ENCODE peak calls at places on chromosomes 6 and 20, in nine cellular contexts. One of them, this sample, is unnamed.

GRCh38 chr20:50561379-50562078 is 51.3 kb downstream of the PTPN1 start:
- DNase-seq in A549: peak; percentile 75
- DNase-seq in transverse colon: no peak
- DNase-seq in ovary: no peak
- DNase-seq in sigmoid colon: peak; percentile 85
- DNase-seq in GM12878: no peak
- DNase-seq in stomach: no peak
- DNase-seq in esophagus muscularis mucosa: no peak
- DNase-seq in suprapubic skin: no peak
- DNase-seq in this sample: no peak

GRCh38 chr6:37048851-37049734 is 43.6 kb downstream of the FGD2 start:
- DNase-seq in A549: no peak
- DNase-seq in transverse colon: peak; percentile 69
- DNase-seq in ovary: peak; percentile 69
- DNase-seq in sigmoid colon: peak; percentile 73
- DNase-seq in GM12878: peak; percentile 53
- DNase-seq in stomach: peak; percentile 45
- DNase-seq in esophagus muscularis mucosa: no peak
- DNase-seq in suprapubic skin: peak; percentile 68
- DNase-seq in this sample: no peak

GRCh38 chr20:62212309-62212708 is 7.8 kb downstream of the HRH3 start:
- DNase-seq in A549: no peak
- DNase-seq in transverse colon: no peak
- DNase-seq in ovary: no peak
- DNase-seq in sigmoid colon: no peak
- DNase-seq in GM12878: no peak
- DNase-seq in stomach: no peak
- DNase-seq in esophagus muscularis mucosa: no peak
- DNase-seq in suprapubic skin: no peak
- DNase-seq in this sample: no peak

GRCh38 chr6:14770572-14770971 is 475.3 kb upstream of the JARID2 start:
- DNase-seq in A549: no peak
- DNase-seq in transverse colon: no peak
- DNase-seq in ovary: no peak
- DNase-seq in sigmoid colon: no peak
- DNase-seq in GM12878: no peak
- DNase-seq in stomach: no peak
- DNase-seq in esophagus muscularis mucosa: no peak
- DNase-seq in suprapubic skin: no peak
- DNase-seq in this sample: no peak

GRCh38 chr6:11650711-11651110 is 113.2 kb downstream of the TMEM170B start:
- DNase-seq in A549: no peak
- DNase-seq in transverse colon: no peak
- DNase-seq in ovary: no peak
- DNase-seq in sigmoid colon: no peak
- DNase-seq in GM12878: no peak
- DNase-seq in stomach: no peak
- DNase-seq in esophagus muscularis mucosa: no peak
- DNase-seq in suprapubic skin: no peak
- DNase-seq in this sample: no peak

GRCh38 chr6:134602123-134602522 is 284.2 kb upstream of the SGK1 start:
- DNase-seq in A549: no peak
- DNase-seq in transverse colon: no peak
- DNase-seq in ovary: no peak
- DNase-seq in sigmoid colon: no peak
- DNase-seq in GM12878: no peak
- DNase-seq in stomach: no peak
- DNase-seq in esophagus muscularis mucosa: no peak
- DNase-seq in suprapubic skin: no peak
- DNase-seq in this sample: no peak

GRCh38 chr6:64330694-64331309 is 695.2 kb downstream of the PHF3 start:
- DNase-seq in A549: no peak
- DNase-seq in transverse colon: peak; percentile 83
- DNase-seq in ovary: peak; percentile 27
- DNase-seq in sigmoid colon: peak; percentile 70
- DNase-seq in GM12878: peak; percentile 11
- DNase-seq in stomach: peak; percentile 83
- DNase-seq in esophagus muscularis mucosa: no peak
- DNase-seq in suprapubic skin: no peak
- DNase-seq in this sample: peak; percentile 19

GRCh38 chr20:61127311-61128044 is 124.6 kb upstream of the CDH4 start:
- DNase-seq in A549: peak; percentile 48
- DNase-seq in transverse colon: no peak
- DNase-seq in ovary: no peak
- DNase-seq in sigmoid colon: no peak
- DNase-seq in GM12878: no peak
- DNase-seq in stomach: no peak
- DNase-seq in esophagus muscularis mucosa: no peak
- DNase-seq in suprapubic skin: no peak
- DNase-seq in this sample: no peak

GRCh38 chr6:150710236-150710635 is 110.6 kb downstream of the PLEKHG1 start:
- DNase-seq in A549: no peak
- DNase-seq in transverse colon: peak; percentile 67
- DNase-seq in ovary: no peak
- DNase-seq in sigmoid colon: no peak
- DNase-seq in GM12878: no peak
- DNase-seq in stomach: peak; percentile 73
- DNase-seq in esophagus muscularis mucosa: no peak
- DNase-seq in suprapubic skin: no peak
- DNase-seq in this sample: no peak

GRCh38 chr6:130070306-130070705 is 51.9 kb downstream of the L3MBTL3 start:
- DNase-seq in A549: no peak
- DNase-seq in transverse colon: no peak
- DNase-seq in ovary: no peak
- DNase-seq in sigmoid colon: no peak
- DNase-seq in GM12878: no peak
- DNase-seq in stomach: no peak
- DNase-seq in esophagus muscularis mucosa: no peak
- DNase-seq in suprapubic skin: no peak
- DNase-seq in this sample: no peak

GRCh38 chr6:35181313-35181932 is 32.3 kb upstream of the SCUBE3 start:
- DNase-seq in A549: no peak
- DNase-seq in transverse colon: no peak
- DNase-seq in ovary: no peak
- DNase-seq in sigmoid colon: peak; percentile 69
- DNase-seq in GM12878: no peak
- DNase-seq in stomach: no peak
- DNase-seq in esophagus muscularis mucosa: no peak
- DNase-seq in suprapubic skin: no peak
- DNase-seq in this sample: no peak

GRCh38 chr20:52210037-52210990 is 18.7 kb upstream of the ZFP64 start:
- DNase-seq in A549: no peak
- DNase-seq in transverse colon: no peak
- DNase-seq in ovary: no peak
- DNase-seq in sigmoid colon: no peak
- DNase-seq in GM12878: no peak
- DNase-seq in stomach: no peak
- DNase-seq in esophagus muscularis mucosa: peak; percentile 70
- DNase-seq in suprapubic skin: no peak
- DNase-seq in this sample: no peak

GRCh38 chr20:24118096-24118780 is 129.7 kb upstream of the GGTLC1 start:
- DNase-seq in A549: no peak
- DNase-seq in transverse colon: no peak
- DNase-seq in ovary: no peak
- DNase-seq in sigmoid colon: peak; percentile 56
- DNase-seq in GM12878: no peak
- DNase-seq in stomach: no peak
- DNase-seq in esophagus muscularis mucosa: no peak
- DNase-seq in suprapubic skin: no peak
- DNase-seq in this sample: no peak

GRCh38 chr20:5890773-5891441 is 59.4 kb downstream of the TRMT6 start:
- DNase-seq in A549: no peak
- DNase-seq in transverse colon: no peak
- DNase-seq in ovary: no peak
- DNase-seq in sigmoid colon: no peak
- DNase-seq in GM12878: no peak
- DNase-seq in stomach: no peak
- DNase-seq in esophagus muscularis mucosa: no peak
- DNase-seq in suprapubic skin: no peak
- DNase-seq in this sample: no peak

GRCh38 chr6:111263837-111264236 is 176.5 kb downstream of the SLC16A10 start:
- DNase-seq in A549: no peak
- DNase-seq in transverse colon: no peak
- DNase-seq in ovary: no peak
- DNase-seq in sigmoid colon: no peak
- DNase-seq in GM12878: no peak
- DNase-seq in stomach: no peak
- DNase-seq in esophagus muscularis mucosa: no peak
- DNase-seq in suprapubic skin: no peak
- DNase-seq in this sample: no peak

GRCh38 chr6:167329014-167329413 is 4.1 kb downstream of the TTLL2 start:
- DNase-seq in A549: no peak
- DNase-seq in transverse colon: no peak
- DNase-seq in ovary: no peak
- DNase-seq in sigmoid colon: no peak
- DNase-seq in GM12878: no peak
- DNase-seq in stomach: no peak
- DNase-seq in esophagus muscularis mucosa: no peak
- DNase-seq in suprapubic skin: no peak
- DNase-seq in this sample: no peak

GRCh38 chr6:136752554-136752953 is 39.7 kb downstream of the MAP3K5 start:
- DNase-seq in A549: no peak
- DNase-seq in transverse colon: peak; percentile 35
- DNase-seq in ovary: no peak
- DNase-seq in sigmoid colon: no peak
- DNase-seq in GM12878: no peak
- DNase-seq in stomach: no peak
- DNase-seq in esophagus muscularis mucosa: no peak
- DNase-seq in suprapubic skin: no peak
- DNase-seq in this sample: no peak

GRCh38 chr6:109093732-109094131 is 914 bp downstream of the SESN1 start:
- DNase-seq in A549: no peak
- DNase-seq in transverse colon: no peak
- DNase-seq in ovary: no peak
- DNase-seq in sigmoid colon: no peak
- DNase-seq in GM12878: no peak
- DNase-seq in stomach: no peak
- DNase-seq in esophagus muscularis mucosa: no peak
- DNase-seq in suprapubic skin: no peak
- DNase-seq in this sample: no peak

GRCh38 chr6:160362556-160362955 is 14.4 kb downstream of the SLC22A3 start:
- DNase-seq in A549: no peak
- DNase-seq in transverse colon: no peak
- DNase-seq in ovary: no peak
- DNase-seq in sigmoid colon: no peak
- DNase-seq in GM12878: no peak
- DNase-seq in stomach: no peak
- DNase-seq in esophagus muscularis mucosa: no peak
- DNase-seq in suprapubic skin: no peak
- DNase-seq in this sample: no peak

GRCh38 chr6:89122625-89123024 is 4.8 kb upstream of the SRSF12 start:
- DNase-seq in A549: no peak
- DNase-seq in transverse colon: no peak
- DNase-seq in ovary: no peak
- DNase-seq in sigmoid colon: no peak
- DNase-seq in GM12878: no peak
- DNase-seq in stomach: no peak
- DNase-seq in esophagus muscularis mucosa: no peak
- DNase-seq in suprapubic skin: no peak
- DNase-seq in this sample: no peak

GRCh38 chr6:6725120-6725833 is 136.8 kb downstream of the LY86 start:
- DNase-seq in A549: no peak
- DNase-seq in transverse colon: no peak
- DNase-seq in ovary: no peak
- DNase-seq in sigmoid colon: no peak
- DNase-seq in GM12878: no peak
- DNase-seq in stomach: no peak
- DNase-seq in esophagus muscularis mucosa: no peak
- DNase-seq in suprapubic skin: no peak
- DNase-seq in this sample: no peak
- H3K27ac ChIP-seq in A549: peak overlapping the region; percentile 79
- H3K27ac ChIP-seq in transverse colon: peak overlapping the region; percentile 87
- H3K27ac ChIP-seq in ovary: peak overlapping the region; percentile 83
- H3K27ac ChIP-seq in sigmoid colon: peak overlapping the region; percentile 77
- H3K27ac ChIP-seq in GM12878: no peak overlapping the region
- H3K27ac ChIP-seq in stomach: peak overlapping the region; percentile 83
- H3K27ac ChIP-seq in esophagus muscularis mucosa: peak overlapping the region; percentile 65
- H3K27ac ChIP-seq in suprapubic skin: peak overlapping the region; percentile 91
- H3K27ac ChIP-seq in this sample: peak overlapping the region; percentile 86

DNA sequence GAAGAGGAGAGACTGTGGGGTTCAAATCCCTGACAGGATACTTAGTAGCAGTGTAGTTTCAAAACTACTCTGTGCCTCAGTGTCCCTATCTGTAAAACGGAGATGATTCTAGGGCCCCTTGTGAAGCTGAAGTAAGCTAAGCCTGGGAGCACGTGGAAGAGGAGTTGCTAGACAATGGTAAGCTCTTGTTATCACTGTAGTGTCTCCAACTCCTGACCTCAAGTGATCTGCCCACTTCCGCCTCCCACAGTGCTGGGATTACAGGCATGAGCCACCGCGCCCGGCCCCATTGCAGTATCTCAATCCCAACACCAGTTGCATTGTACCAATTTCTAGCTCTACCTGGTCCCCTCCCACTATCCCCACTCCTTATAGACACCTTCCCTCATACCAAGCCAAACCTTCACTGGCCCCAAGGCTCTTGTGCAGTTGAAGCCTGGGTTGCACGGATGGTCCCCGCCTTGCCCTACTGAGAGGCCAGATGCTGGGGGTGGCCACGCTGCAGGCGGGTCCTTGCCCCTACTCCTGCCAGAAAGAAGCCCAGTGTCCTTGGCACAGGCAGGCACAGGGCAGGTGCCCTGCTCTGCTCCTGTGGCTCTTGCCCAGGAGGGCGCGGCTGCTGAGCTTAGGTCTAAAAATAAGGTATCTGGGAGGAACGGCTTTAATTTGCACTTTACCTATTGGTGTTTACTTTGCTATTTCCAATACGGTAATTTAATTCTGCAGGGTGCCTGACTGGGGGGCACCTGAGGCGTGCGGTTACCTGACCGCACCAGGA is 118.1 kb downstream of the VEGFA start:
- DNase-seq in A549: no peak
- DNase-seq in transverse colon: no peak
- DNase-seq in ovary: no peak
- DNase-seq in sigmoid colon: no peak
- DNase-seq in GM12878: no peak
- DNase-seq in stomach: peak; percentile 55
- DNase-seq in esophagus muscularis mucosa: no peak
- DNase-seq in suprapubic skin: no peak
- DNase-seq in this sample: no peak
- TF ChIP-seq EP300 in A549: no peak
- TF ChIP-seq EP300 in transverse colon: no peak
- TF ChIP-seq EP300 in ovary: no peak
- TF ChIP-seq EP300 in sigmoid colon: no peak
- TF ChIP-seq EP300 in GM12878: no peak
- TF ChIP-seq EP300 in stomach: no peak
- TF ChIP-seq EP300 in esophagus muscularis mucosa: no peak
- TF ChIP-seq EP300 in suprapubic skin: no peak
- TF ChIP-seq EP300 in this sample: no peak

GRCh38 chr6:165988757-165989456 is 178.7 kb downstream of the TBXT start:
- DNase-seq in A549: no peak
- DNase-seq in transverse colon: no peak
- DNase-seq in ovary: peak; percentile 54
- DNase-seq in sigmoid colon: peak; percentile 73
- DNase-seq in GM12878: no peak
- DNase-seq in stomach: no peak
- DNase-seq in esophagus muscularis mucosa: no peak
- DNase-seq in suprapubic skin: no peak
- DNase-seq in this sample: no peak
- H3K4me1 ChIP-seq in A549: peaks cover 8% of the 10 kb centered on the region
- H3K4me1 ChIP-seq in transverse colon: peaks cover 18% of the 10 kb centered on the region
- H3K4me1 ChIP-seq in ovary: peaks cover 5% of the 10 kb centered on the region
- H3K4me1 ChIP-seq in sigmoid colon: peaks cover 28% of the 10 kb centered on the region
- H3K4me1 ChIP-seq in GM12878: no peaks in the 10 kb centered on the region
- H3K4me1 ChIP-seq in stomach: peaks cover 33% of the 10 kb centered on the region
- H3K4me1 ChIP-seq in esophagus muscularis mucosa: peaks cover 41% of the 10 kb centered on the region
- H3K4me1 ChIP-seq in suprapubic skin: peaks cover 13% of the 10 kb centered on the region
- H3K4me1 ChIP-seq in this sample: no peaks in the 10 kb centered on the region

GRCh38 chr6:148358196-148358785 is 15.7 kb downstream of the SASH1 start:
- DNase-seq in A549: no peak
- DNase-seq in transverse colon: no peak
- DNase-seq in ovary: peak; percentile 45
- DNase-seq in sigmoid colon: peak; percentile 80
- DNase-seq in GM12878: no peak
- DNase-seq in stomach: no peak
- DNase-seq in esophagus muscularis mucosa: no peak
- DNase-seq in suprapubic skin: peak; percentile 73
- DNase-seq in this sample: no peak
- H3K27ac ChIP-seq in A549: no peak overlapping the region
- H3K27ac ChIP-seq in transverse colon: no peak overlapping the region
- H3K27ac ChIP-seq in ovary: no peak overlapping the region
- H3K27ac ChIP-seq in sigmoid colon: no peak overlapping the region
- H3K27ac ChIP-seq in GM12878: no peak overlapping the region
- H3K27ac ChIP-seq in stomach: no peak overlapping the region
- H3K27ac ChIP-seq in esophagus muscularis mucosa: no peak overlapping the region
- H3K27ac ChIP-seq in suprapubic skin: no peak overlapping the region
- H3K27ac ChIP-seq in this sample: no peak overlapping the region

This sample was measured in tibial nerve.